ENCODE peak calls at places on chromosomes 1 and 21, in six cellular contexts. V is T-helper 17 cell; D is germinal center; N is stimulated activated CD4-positive, alpha-beta T cell treated with anti-CD3 and anti-CD28 coated beads, Interleukin-12 subunit alpha, Interleukin-12 subunit beta, amount 100 ng/mL, for 4 hours; T is caudate nucleus; Y is HS-5. B is an unnamed sample.

GRCh38 chr1:237748192-237748591 is 142.5 kb downstream of the ZP4 start:
- DNase-seq in V (no peak), D (no peak), N (no peak), T (no peak), Y (no peak), B (no peak)

GRCh38 chr21:29024474-29025327 is at the start of gene USP16:
- DNase-seq in V (peak; percentile 86), D (peak; percentile 99), N (peak; percentile 89), T (peak; percentile 96), Y (peak; percentile 99), B (peak; percentile 98)

GRCh38 chr1:47791879-47792608 is 205.1 kb downstream of the TRABD2B start:
- DNase-seq in V (no peak), D (no peak), N (no peak), T (no peak), Y (no peak), B (no peak)

GRCh38 chr1:117067528-117068370 is 7.6 kb downstream of the TTF2 start:
- DNase-seq in V (peak; percentile 37), D (peak; percentile 35), N (peak; percentile 30), T (peak; percentile 70), Y (no peak), B (peak; percentile 57)

GRCh38 chr21:27564684-27565280 is 597.9 kb upstream of the ADAMTS5 start:
- DNase-seq in V (no peak), D (no peak), N (no peak), T (peak; percentile 8), Y (no peak), B (peak; percentile 42)

GRCh38 chr1:109399326-109399957 is 1.7 kb upstream of the SORT1 start:
- DNase-seq in V (no peak), D (peak; percentile 50), N (no peak), T (peak; percentile 51), Y (peak; percentile 49), B (peak; percentile 82)

GRCh38 chr21:37792046-37792445 is 124.2 kb downstream of the KCNJ6 start:
- DNase-seq in V (no peak), D (no peak), N (no peak), T (no peak), Y (no peak), B (no peak)

GRCh38 chr1:234782821-234783220 is 172.8 kb upstream of the IRF2BP2 start:
- DNase-seq in V (no peak), D (no peak), N (no peak), T (no peak), Y (no peak), B (peak; percentile 14)

GRCh38 chr1:239353536-239353935 is 32.8 kb upstream of the CHRM3 start:
- DNase-seq in V (no peak), D (no peak), N (no peak), T (no peak), Y (no peak), B (no peak)

GRCh38 chr1:11156441-11156840 is 32.7 kb upstream of the ANGPTL7 start:
- DNase-seq in V (no peak), D (no peak), N (no peak), T (no peak), Y (no peak), B (no peak)

GRCh38 chr1:232005300-232005699 is 378.7 kb downstream of the DISC1 start:
- DNase-seq in V (no peak), D (no peak), N (no peak), T (no peak), Y (no peak), B (no peak)

GRCh38 chr21:15011967-15012366 is 52.8 kb downstream of the NRIP1 start:
- DNase-seq in V (no peak), D (no peak), N (no peak), T (no peak), Y (no peak), B (no peak)

GRCh38 chr1:59520194-59520593 is 223.3 kb downstream of the FGGY start:
- DNase-seq in V (no peak), D (no peak), N (no peak), T (no peak), Y (no peak), B (no peak)

GRCh38 chr1:99672500-99673213 is 26.7 kb downstream of the PALMD start:
- DNase-seq in V (no peak), D (no peak), N (no peak), T (no peak), Y (no peak), B (no peak)

GRCh38 chr21:41956926-41957729 is 3.3 kb upstream of the C2CD2 start:
- DNase-seq in V (no peak), D (no peak), N (no peak), T (peak; percentile 55), Y (no peak), B (no peak)

GRCh38 chr1:84253891-84254290 is 47.6 kb upstream of the SAMD13 start:
- DNase-seq in V (no peak), D (no peak), N (no peak), T (peak; percentile 85), Y (peak; percentile 37), B (no peak)